ENCODE peak calls at places on chromosome 20, in eight cellular contexts. H is brain microvascular endothelial cell, S is WTC11, A is fibroblast of lung, U is adrenal gland, Y is GM13977, N is pancreas, J is lower lobe of right lung. R is an unnamed sample.
A peak's percentile ranks its signal among the peaks of the same experiment; 100 is the strongest.

GRCh38 chr20:52954849-52955248 is 17.3 kb upstream of the TSHZ2 start:
- DNase-seq in H (no peak), S (no peak), A (no peak), U (no peak), Y (no peak), N (no peak), J (no peak), R (no peak)

GRCh38 chr20:60206259-60206658 is 248.0 kb downstream of the CDH26 start:
- DNase-seq in H (peak; percentile 54), S (peak; percentile 46), A (peak; percentile 35), U (no peak), Y (no peak), N (no peak), J (no peak), R (no peak)

GRCh38 chr20:36491901-36492617 is 49.3 kb upstream of the MYL9 start:
- DNase-seq in H (no peak), S (no peak), A (peak; percentile 47), U (no peak), Y (no peak), N (no peak), J (peak; percentile 57), R (no peak)

GRCh38 chr20:53279735-53280134 is 307.6 kb downstream of the TSHZ2 start:
- DNase-seq in H (no peak), S (no peak), A (no peak), U (no peak), Y (no peak), N (no peak), J (no peak), R (no peak)

GRCh38 chr20:380763-381580 is 412 bp downstream of the TRIB3 start:
- DNase-seq in H (peak; percentile 35), S (peak; percentile 84), A (peak; percentile 31), U (peak; percentile 45), Y (peak; percentile 76), N (peak; percentile 43), J (peak; percentile 79), R (no peak)

GRCh38 chr20:11277170-11277569 is 603.4 kb upstream of the JAG1 start:
- DNase-seq in H (no peak), S (no peak), A (no peak), U (no peak), Y (no peak), N (no peak), J (no peak), R (no peak)

GRCh38 chr20:7772376-7772775 is 167.9 kb downstream of the HAO1 start:
- DNase-seq in H (peak; percentile 4), S (no peak), A (peak; percentile 80), U (no peak), Y (no peak), N (no peak), J (no peak), R (no peak)

GRCh38 chr20:63598479-63599395 is 24.7 kb upstream of the HELZ2 start:
- DNase-seq in H (no peak), S (no peak), A (no peak), U (no peak), Y (no peak), N (no peak), J (no peak), R (peak; percentile 87)

GRCh38 chr20:479487-479886 is 17.2 kb upstream of the TBC1D20 start:
- DNase-seq in H (no peak), S (no peak), A (peak; percentile 9), U (no peak), Y (no peak), N (no peak), J (no peak), R (no peak)

GRCh38 chr20:58137651-58138265 is 90.7 kb downstream of the ANKRD60 start:
- DNase-seq in H (no peak), S (no peak), A (no peak), U (no peak), Y (no peak), N (no peak), J (no peak), R (no peak)

GRCh38 chr20:8808180-8808535 is 260.7 kb upstream of the PLCB4 start:
- DNase-seq in H (no peak), S (no peak), A (no peak), U (no peak), Y (no peak), N (peak; percentile 32), J (no peak), R (no peak)

GRCh38 chr20:1875762-1876161 is 19.4 kb upstream of the SIRPA start:
- DNase-seq in H (no peak), S (no peak), A (no peak), U (no peak), Y (no peak), N (no peak), J (no peak), R (no peak)

GRCh38 chr20:1707588-1708449 is 50.2 kb upstream of the SIRPG start:
- DNase-seq in H (no peak), S (no peak), A (no peak), U (no peak), Y (no peak), N (no peak), J (no peak), R (no peak)

GRCh38 chr20:57078101-57078500 is 188.3 kb downstream of the BMP7 start:
- DNase-seq in H (no peak), S (no peak), A (peak; percentile 23), U (no peak), Y (no peak), N (no peak), J (no peak), R (no peak)

GRCh38 chr20:57082546-57082945 is 183.9 kb downstream of the BMP7 start:
- DNase-seq in H (no peak), S (no peak), A (no peak), U (no peak), Y (no peak), N (no peak), J (no peak), R (peak; percentile 86)

GRCh38 chr20:57083072-57083471 is 183.4 kb downstream of the BMP7 start:
- DNase-seq in H (no peak), S (no peak), A (no peak), U (no peak), Y (no peak), N (no peak), J (no peak), R (peak; percentile 24)

GRCh38 chr20:57079016-57080005 is 187.1 kb downstream of the BMP7 start:
- DNase-seq in H (no peak), S (no peak), A (peak; percentile 68), U (no peak), Y (no peak), N (no peak), J (no peak), R (no peak)

GRCh38 chr20:57080796-57081195 is 185.6 kb downstream of the BMP7 start:
- DNase-seq in H (peak; percentile 41), S (no peak), A (peak; percentile 43), U (no peak), Y (no peak), N (no peak), J (no peak), R (no peak)
- TF ChIP-seq CTCF in H (peak; percentile 58), S (no peak), A (no peak), U (no peak), Y (no peak), N (no peak), J (no peak), R (peak; percentile 71)

DNA sequence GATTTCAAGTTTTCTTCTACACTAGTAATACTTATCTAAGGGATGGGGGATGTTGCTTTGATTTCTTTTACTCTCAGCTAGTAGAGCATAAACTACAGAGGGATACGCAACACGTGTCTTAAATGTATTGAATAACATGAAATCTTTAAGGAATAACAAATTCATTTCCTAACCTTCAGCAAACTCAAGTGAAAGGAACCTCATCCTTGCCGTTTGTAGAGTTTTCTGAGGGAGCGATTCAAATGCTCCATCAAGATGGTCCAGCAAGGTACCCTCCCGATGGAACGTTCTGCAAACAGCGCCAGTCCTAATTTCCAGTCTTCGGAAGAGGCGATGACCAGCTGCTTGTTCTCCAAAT is 95.4 kb upstream of the RIN2 start:
- DNase-seq in H (no peak), S (no peak), A (no peak), U (no peak), Y (no peak), N (no peak), J (no peak), R (no peak)
- TF ChIP-seq CTCF in H (no peak), S (no peak), A (no peak), U (no peak), Y (no peak), N (no peak), J (peak; percentile 2), R (peak; percentile 56)

GRCh38 chr20:18719426-18719825 is 94.2 kb upstream of the SCP2D1 start:
- DNase-seq in H (peak; percentile 53), S (no peak), A (peak; percentile 75), U (no peak), Y (no peak), N (no peak), J (no peak), R (no peak)

GRCh38 chr20:18717062-18717461 is 96.5 kb upstream of the SCP2D1 start:
- DNase-seq in H (no peak), S (no peak), A (no peak), U (no peak), Y (no peak), N (no peak), J (no peak), R (no peak)

GRCh38 chr20:18721716-18722115 is 91.9 kb upstream of the SCP2D1 start:
- DNase-seq in H (no peak), S (no peak), A (no peak), U (no peak), Y (no peak), N (no peak), J (no peak), R (no peak)

GRCh38 chr20:18715564-18715963 is 98.0 kb upstream of the SCP2D1 start:
- DNase-seq in H (no peak), S (no peak), A (no peak), U (no peak), Y (no peak), N (no peak), J (no peak), R (no peak)

GRCh38 chr20:18718129-18718528 is 95.5 kb upstream of the SCP2D1 start:
- DNase-seq in H (no peak), S (no peak), A (no peak), U (no peak), Y (no peak), N (no peak), J (no peak), R (no peak)
- TF ChIP-seq CTCF in H (peak; percentile 16), S (no peak), A (no peak), U (no peak), Y (no peak), N (no peak), J (no peak), R (no peak)

GRCh38 chr20:38121741-38122140 is 43.3 kb downstream of the TGM2 start:
- DNase-seq in H (no peak), S (no peak), A (no peak), U (no peak), Y (no peak), N (no peak), J (no peak), R (no peak)

GRCh38 chr20:38126146-38126912 is 38.7 kb downstream of the TGM2 start:
- DNase-seq in H (no peak), S (no peak), A (no peak), U (peak; percentile 30), Y (no peak), N (no peak), J (peak; percentile 47), R (peak; percentile 72)

GRCh38 chr20:38125157-38126056 is 39.7 kb downstream of the TGM2 start:
- DNase-seq in H (peak; percentile 88), S (no peak), A (peak; percentile 73), U (peak; percentile 61), Y (no peak), N (peak; percentile 79), J (peak; percentile 74), R (peak; percentile 61)

GRCh38 chr20:38120625-38120988 is 44.5 kb downstream of the TGM2 start:
- DNase-seq in H (no peak), S (no peak), A (no peak), U (no peak), Y (no peak), N (no peak), J (no peak), R (no peak)

GRCh38 chr20:38123021-38123587 is 42.0 kb downstream of the TGM2 start:
- DNase-seq in H (no peak), S (no peak), A (peak; percentile 78), U (peak; percentile 81), Y (no peak), N (no peak), J (peak; percentile 35), R (peak; percentile 36)
- TF ChIP-seq CTCF in H (no peak), S (no peak), A (no peak), U (no peak), Y (no peak), N (no peak), J (no peak), R (no peak)